ENCODE peak calls at places on chromosomes 6 and 20, in five cellular contexts. One of them, this sample, is unnamed. For H3K27me3, the result is how much of the 10 kb centered on the place peaks cover.

GRCh38 chr20:17169575-17170136 is 57.2 kb upstream of the PCSK2 start:
- DNase-seq in psoas muscle: no peak
- DNase-seq in GM23248: no peak
- DNase-seq in cardiac muscle cell: no peak
- DNase-seq in PC-3: no peak
- DNase-seq in this sample: no peak

GRCh38 chr6:166361080-166361429 is 18.7 kb upstream of the SFT2D1 start:
- DNase-seq in psoas muscle: peak
- DNase-seq in GM23248: no peak
- DNase-seq in cardiac muscle cell: no peak
- DNase-seq in PC-3: peak
- DNase-seq in this sample: no peak

GRCh38 chr6:73743556-73743955 is 47.6 kb downstream of the CD109 start:
- DNase-seq in psoas muscle: no peak
- DNase-seq in GM23248: no peak
- DNase-seq in cardiac muscle cell: no peak
- DNase-seq in PC-3: no peak
- DNase-seq in this sample: no peak

GRCh38 chr20:35146299-35146921 is 726 bp downstream of the EDEM2 start:
- DNase-seq in psoas muscle: no peak
- DNase-seq in GM23248: peak
- DNase-seq in cardiac muscle cell: peak
- DNase-seq in PC-3: peak
- DNase-seq in this sample: no peak

GRCh38 chr6:39896701-39897100 is 37.6 kb downstream of the MOCS1 start:
- DNase-seq in psoas muscle: no peak
- DNase-seq in GM23248: no peak
- DNase-seq in cardiac muscle cell: no peak
- DNase-seq in PC-3: no peak
- DNase-seq in this sample: no peak

GRCh38 chr6:128174724-128175123 is 273.9 kb upstream of the THEMIS start:
- DNase-seq in psoas muscle: no peak
- DNase-seq in GM23248: no peak
- DNase-seq in cardiac muscle cell: no peak
- DNase-seq in PC-3: no peak
- DNase-seq in this sample: no peak

GRCh38 chr6:52361945-52362442 is at the start of gene PAQR8:
- DNase-seq in psoas muscle: peak
- DNase-seq in GM23248: peak
- DNase-seq in cardiac muscle cell: peak
- DNase-seq in PC-3: peak
- DNase-seq in this sample: no peak

GRCh38 chr20:39897781-39898466 is 791.1 kb downstream of the MAFB start:
- DNase-seq in psoas muscle: no peak
- DNase-seq in GM23248: peak
- DNase-seq in cardiac muscle cell: no peak
- DNase-seq in PC-3: no peak
- DNase-seq in this sample: peak

GRCh38 chr6:41527721-41528408 is 18.3 kb upstream of the FOXP4 start:
- DNase-seq in psoas muscle: no peak
- DNase-seq in GM23248: peak
- DNase-seq in cardiac muscle cell: no peak
- DNase-seq in PC-3: peak
- DNase-seq in this sample: no peak

GRCh38 chr20:49245921-49246740 is 26.9 kb downstream of the DDX27 start:
- DNase-seq in psoas muscle: no peak
- DNase-seq in GM23248: peak
- DNase-seq in cardiac muscle cell: peak
- DNase-seq in PC-3: peak
- DNase-seq in this sample: peak

GRCh38 chr6:149881860-149882259 is 16.1 kb downstream of the RAET1E start:
- DNase-seq in psoas muscle: no peak
- DNase-seq in GM23248: no peak
- DNase-seq in cardiac muscle cell: no peak
- DNase-seq in PC-3: no peak
- DNase-seq in this sample: no peak

GRCh38 chr20:58260006-58260405 is 31.6 kb upstream of the ANKRD60 start:
- DNase-seq in psoas muscle: no peak
- DNase-seq in GM23248: no peak
- DNase-seq in cardiac muscle cell: no peak
- DNase-seq in PC-3: no peak
- DNase-seq in this sample: no peak

GRCh38 chr20:4512891-4513550 is 208.7 kb upstream of the PRND start:
- DNase-seq in psoas muscle: no peak
- DNase-seq in GM23248: peak
- DNase-seq in cardiac muscle cell: no peak
- DNase-seq in PC-3: peak
- DNase-seq in this sample: peak

GRCh38 chr20:16785221-16785620 is 37.1 kb downstream of the OTOR start:
- DNase-seq in psoas muscle: no peak
- DNase-seq in GM23248: peak
- DNase-seq in cardiac muscle cell: no peak
- DNase-seq in PC-3: no peak
- DNase-seq in this sample: no peak

GRCh38 chr6:101747160-101747559 is 353.7 kb downstream of the GRIK2 start:
- DNase-seq in psoas muscle: no peak
- DNase-seq in GM23248: no peak
- DNase-seq in cardiac muscle cell: no peak
- DNase-seq in PC-3: no peak
- DNase-seq in this sample: no peak

GRCh38 chr6:87789198-87789899 is 87.3 kb upstream of the AKIRIN2 start:
- DNase-seq in psoas muscle: no peak
- DNase-seq in GM23248: peak
- DNase-seq in cardiac muscle cell: no peak
- DNase-seq in PC-3: peak
- DNase-seq in this sample: peak

GRCh38 chr6:163147988-163148387 is 266.5 kb upstream of the QKI start:
- DNase-seq in psoas muscle: no peak
- DNase-seq in GM23248: no peak
- DNase-seq in cardiac muscle cell: no peak
- DNase-seq in PC-3: peak
- DNase-seq in this sample: no peak

GRCh38 chr6:11682525-11682924 is 96.1 kb downstream of the ADTRP start:
- DNase-seq in psoas muscle: no peak
- DNase-seq in GM23248: peak
- DNase-seq in cardiac muscle cell: no peak
- DNase-seq in PC-3: peak
- DNase-seq in this sample: no peak

GRCh38 chr6:90385914-90386313 is 89.3 kb upstream of the BACH2 start:
- DNase-seq in psoas muscle: no peak
- DNase-seq in GM23248: no peak
- DNase-seq in cardiac muscle cell: no peak
- DNase-seq in PC-3: no peak
- DNase-seq in this sample: no peak

GRCh38 chr6:43509142-43509983 is 783 bp downstream of the LRRC73 start:
- DNase-seq in psoas muscle: peak
- DNase-seq in GM23248: peak
- DNase-seq in cardiac muscle cell: peak
- DNase-seq in PC-3: no peak
- DNase-seq in this sample: no peak

GRCh38 chr20:22379472-22379871 is 204.9 kb downstream of the FOXA2 start:
- DNase-seq in psoas muscle: no peak
- DNase-seq in GM23248: peak
- DNase-seq in cardiac muscle cell: no peak
- DNase-seq in PC-3: peak
- DNase-seq in this sample: peak

GRCh38 chr20:36836591-36837329 is 39.2 kb upstream of the TLDC2 start:
- DNase-seq in psoas muscle: no peak
- DNase-seq in GM23248: peak
- DNase-seq in cardiac muscle cell: peak
- DNase-seq in PC-3: peak
- DNase-seq in this sample: peak

GRCh38 chr6:2158596-2159271 is 86.7 kb downstream of the GMDS start:
- DNase-seq in psoas muscle: no peak
- DNase-seq in GM23248: peak
- DNase-seq in cardiac muscle cell: peak
- DNase-seq in PC-3: peak
- DNase-seq in this sample: peak

GRCh38 chr6:113540491-113540890 is 316.7 kb upstream of the MARCKS start:
- DNase-seq in psoas muscle: no peak
- DNase-seq in GM23248: peak
- DNase-seq in cardiac muscle cell: no peak
- DNase-seq in PC-3: peak
- DNase-seq in this sample: no peak

GRCh38 chr6:166798652-166799051 is 157.7 kb downstream of the RNASET2 start:
- DNase-seq in psoas muscle: no peak
- DNase-seq in GM23248: no peak
- DNase-seq in cardiac muscle cell: no peak
- DNase-seq in PC-3: no peak
- DNase-seq in this sample: no peak

GRCh38 chr20:57900226-57900905 is 190.6 kb upstream of the PMEPA1 start:
- DNase-seq in psoas muscle: no peak
- DNase-seq in GM23248: no peak
- DNase-seq in cardiac muscle cell: no peak
- DNase-seq in PC-3: peak
- DNase-seq in this sample: peak

GRCh38 chr20:17611290-17611539 is 41.3 kb downstream of the DSTN start:
- DNase-seq in psoas muscle: no peak
- DNase-seq in GM23248: no peak
- DNase-seq in cardiac muscle cell: no peak
- DNase-seq in PC-3: no peak
- DNase-seq in this sample: peak

DNA sequence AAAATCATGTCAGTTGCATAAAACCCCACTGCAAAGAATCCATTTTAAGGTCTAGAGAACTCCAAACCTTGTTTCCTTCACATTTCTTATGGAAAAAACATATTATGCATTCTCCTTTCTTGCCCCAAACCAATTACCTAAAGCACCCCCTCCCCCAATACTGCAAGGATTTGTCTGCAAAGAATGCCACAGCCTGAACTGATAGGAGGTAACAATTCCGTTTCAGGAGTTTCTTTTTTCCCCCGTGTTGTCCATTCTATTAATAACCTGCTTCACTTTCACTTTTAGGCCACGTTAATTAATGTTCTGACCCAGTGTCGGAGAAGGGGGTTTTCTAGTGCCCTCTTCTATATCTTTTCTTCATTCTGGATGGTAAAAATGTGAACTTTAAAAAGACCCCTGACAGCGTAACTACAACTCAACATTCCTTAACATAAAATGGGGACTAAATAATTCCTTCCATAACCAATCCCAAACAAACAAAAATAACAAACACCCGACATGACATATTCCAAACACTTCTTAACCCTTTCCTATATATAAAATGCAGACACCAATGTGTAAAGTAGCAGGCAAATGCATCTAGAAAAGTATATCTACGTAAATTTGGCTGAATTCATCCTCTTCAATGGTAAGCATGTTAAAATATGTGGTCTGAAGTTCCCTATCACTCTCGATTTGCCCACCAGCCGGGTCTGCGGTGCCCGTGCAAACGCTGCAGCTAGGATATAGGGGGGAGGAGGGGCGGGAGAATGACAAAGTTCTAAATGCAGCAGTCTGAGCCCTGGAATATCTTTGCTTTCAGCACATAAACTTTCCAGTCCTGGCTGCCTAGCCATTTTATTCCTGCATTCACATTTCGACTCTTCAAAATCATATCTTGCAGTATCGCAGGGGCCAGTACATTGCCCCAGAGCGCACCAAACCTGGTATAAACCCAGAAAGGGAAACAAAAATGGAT is 978 bp downstream of the NRN1 start:
- DNase-seq in psoas muscle: no peak
- DNase-seq in GM23248: peak
- DNase-seq in cardiac muscle cell: no peak
- DNase-seq in PC-3: no peak
- DNase-seq in this sample: no peak
- H3K27me3 ChIP-seq in psoas muscle: half or more
- H3K27me3 ChIP-seq in GM23248: under half
- H3K27me3 ChIP-seq in cardiac muscle cell: half or more
- H3K27me3 ChIP-seq in PC-3: under half
- H3K27me3 ChIP-seq in this sample: half or more

DNA sequence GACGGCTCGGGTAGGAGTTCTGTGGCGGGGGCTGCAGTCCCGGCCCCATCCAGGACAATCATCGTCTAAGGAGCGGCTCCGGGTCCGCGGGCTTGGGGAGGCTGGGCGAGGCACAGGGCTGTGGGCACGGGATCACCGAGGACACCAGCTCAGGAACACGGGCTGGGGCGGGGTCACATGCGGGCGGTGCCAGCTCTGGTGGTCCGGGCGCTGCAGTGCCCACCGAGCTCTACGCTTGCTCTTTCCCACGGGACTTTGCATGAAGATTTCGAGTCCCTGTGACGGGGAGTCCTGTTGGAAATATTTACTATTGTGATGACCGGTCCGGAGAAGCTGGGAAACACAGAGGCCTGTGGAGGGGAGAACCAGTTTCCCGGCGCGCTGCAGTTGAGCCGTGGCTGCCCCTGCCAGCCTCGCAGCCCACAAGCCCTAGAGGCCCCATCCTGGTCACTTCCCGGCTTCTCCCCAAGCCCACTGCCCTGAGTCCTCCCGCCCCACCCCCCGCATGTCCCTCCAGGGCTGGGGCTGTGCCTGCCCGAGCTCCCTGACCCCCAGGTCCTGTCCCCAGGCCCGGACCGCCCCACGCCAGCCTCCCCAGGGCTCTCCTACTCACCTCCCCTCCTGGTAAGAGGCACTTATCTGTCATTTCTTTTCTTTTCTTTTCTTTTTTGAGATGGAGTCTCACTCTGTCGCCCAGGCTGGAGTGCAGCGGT is 20.7 kb downstream of the SLC17A9 start:
- DNase-seq in psoas muscle: no peak
- DNase-seq in GM23248: no peak
- DNase-seq in cardiac muscle cell: no peak
- DNase-seq in PC-3: no peak
- DNase-seq in this sample: no peak
- H3K27me3 ChIP-seq in psoas muscle: half or more
- H3K27me3 ChIP-seq in GM23248: under half
- H3K27me3 ChIP-seq in cardiac muscle cell: half or more
- H3K27me3 ChIP-seq in PC-3: under half
- H3K27me3 ChIP-seq in this sample: half or more

GRCh38 chr6:30987304-30987703 is 3.8 kb downstream of the MUC21 start:
- DNase-seq in psoas muscle: no peak
- DNase-seq in GM23248: no peak
- DNase-seq in cardiac muscle cell: no peak
- DNase-seq in PC-3: no peak
- DNase-seq in this sample: no peak
- H3K27me3 ChIP-seq in psoas muscle: under half
- H3K27me3 ChIP-seq in GM23248: under half
- H3K27me3 ChIP-seq in cardiac muscle cell: under half
- H3K27me3 ChIP-seq in PC-3: under half
- H3K27me3 ChIP-seq in this sample: under half

DNA sequence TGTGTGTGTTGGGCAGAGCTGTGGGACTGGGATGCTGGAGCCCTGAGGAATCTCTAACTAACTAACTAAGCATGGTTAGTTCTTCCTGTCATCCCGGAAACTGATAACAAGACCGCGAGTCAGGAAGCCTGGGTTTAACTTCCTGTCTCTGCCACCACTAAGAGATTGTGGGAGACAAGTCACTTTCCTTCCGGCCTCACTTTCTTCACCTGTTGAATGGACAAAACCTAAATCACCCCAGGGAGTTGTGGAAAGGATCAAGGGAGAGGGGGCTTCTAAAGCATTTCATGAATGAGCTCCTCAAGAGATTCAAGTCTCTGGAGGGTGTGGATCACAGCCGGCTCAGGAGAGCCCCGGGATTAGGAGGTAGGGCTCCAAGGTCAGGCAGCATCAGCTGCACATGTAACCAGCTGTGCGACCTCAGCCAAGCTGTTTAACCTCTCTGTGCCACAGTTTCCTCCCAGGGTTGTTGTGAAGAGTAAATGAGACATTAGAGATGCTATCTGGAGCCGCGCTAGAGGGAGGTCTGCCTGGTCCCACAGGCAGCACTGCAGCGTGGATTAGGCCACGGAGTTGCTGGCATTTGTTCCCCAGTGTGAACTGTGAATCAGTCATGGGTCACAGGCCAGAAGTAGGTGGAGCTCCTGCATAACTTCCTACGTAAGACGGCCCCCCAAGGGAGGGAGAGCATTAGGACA is 105.1 kb downstream of the TOX2 start:
- DNase-seq in psoas muscle: peak
- DNase-seq in GM23248: peak
- DNase-seq in cardiac muscle cell: no peak
- DNase-seq in PC-3: peak
- DNase-seq in this sample: no peak
- H3K27me3 ChIP-seq in psoas muscle: under half
- H3K27me3 ChIP-seq in GM23248: under half
- H3K27me3 ChIP-seq in cardiac muscle cell: under half
- H3K27me3 ChIP-seq in PC-3: under half
- H3K27me3 ChIP-seq in this sample: half or more